ENCODE peak calls at places on chromosomes 4 and X, in six cellular contexts. H, J, V, Y, U and X are unnamed samples.

GRCh38 chrX:27694667-27695066 is 104.5 kb downstream of the DCAF8L2 start:
- DNase-seq in U (no peak), V (no peak), Y (no peak), J (no peak), H (no peak), X (no peak)

GRCh38 chrX:12372111-12372510 is 233.8 kb downstream of the FRMPD4 start:
- DNase-seq in H (peak; percentile 65), J (no peak), U (no peak), Y (peak; percentile 20), V (no peak), X (no peak)

GRCh38 chr4:2297606-2298517 is 36.0 kb upstream of the MXD4 start:
- DNase-seq in J (no peak), U (no peak), Y (no peak), V (no peak), H (no peak), X (no peak)

GRCh38 chrX:116276191-116276700 is 105.7 kb downstream of the AGTR2 start:
- DNase-seq in U (no peak), J (peak; percentile 14), Y (no peak), H (no peak), V (no peak), X (no peak)

GRCh38 chr4:186722856-186723206 is 825 bp downstream of the FAT1 start:
- DNase-seq in Y (no peak), V (no peak), J (peak; percentile 54), H (no peak), U (no peak), X (no peak)

GRCh38 chr4:119025916-119026661 is 109.5 kb upstream of the MYOZ2 start:
- DNase-seq in H (peak; percentile 94), V (no peak), Y (peak; percentile 71), J (peak; percentile 69), U (peak; percentile 27), X (no peak)

GRCh38 chrX:13432776-13433605 is 113.1 kb upstream of the ATXN3L start:
- DNase-seq in J (peak; percentile 62), V (no peak), H (peak; percentile 38), U (no peak), Y (no peak), X (no peak)

GRCh38 chr4:620201-620600 is 5.2 kb upstream of the PDE6B start:
- DNase-seq in H (no peak), J (no peak), U (no peak), V (no peak), Y (no peak), X (no peak)

GRCh38 chr4:8461086-8461485 is 20.5 kb downstream of the TRMT44 start:
- DNase-seq in H (no peak), J (no peak), V (no peak), U (no peak), Y (no peak), X (no peak)

GRCh38 chrX:151765026-151765425 is 30.5 kb downstream of the CNGA2 start:
- DNase-seq in H (no peak), U (no peak), V (no peak), Y (no peak), J (no peak), X (no peak)

GRCh38 chrX:15194136-15194535 is 75.7 kb downstream of the ASB9 start:
- DNase-seq in J (no peak), U (no peak), V (no peak), H (no peak), Y (no peak), X (no peak)

GRCh38 chr4:185307136-185307950 is 88.4 kb downstream of the LRP2BP start:
- DNase-seq in Y (no peak), U (no peak), V (peak; percentile 20), J (no peak), H (no peak), X (no peak)

GRCh38 chrX:71652405-71652804 is 14.9 kb upstream of the LOC101059915 start:
- DNase-seq in H (peak; percentile 65), Y (no peak), U (peak; percentile 49), J (peak; percentile 62), V (peak; percentile 61), X (peak; percentile 51)

GRCh38 chr4:120156115-120156718 is 89.6 kb upstream of the MAD2L1 start:
- DNase-seq in U (no peak), Y (no peak), V (peak; percentile 75), H (peak; percentile 86), J (peak; percentile 85), X (peak; percentile 41)

GRCh38 chr4:155960522-155960921 is 6.9 kb upstream of the CTSO start:
- DNase-seq in Y (no peak), J (peak; percentile 61), H (peak; percentile 60), V (no peak), U (no peak), X (no peak)

GRCh38 chr4:165518024-165518616 is 139.3 kb downstream of the CPE start:
- DNase-seq in V (no peak), H (no peak), J (no peak), U (no peak), Y (no peak), X (no peak)

GRCh38 chr4:24003926-24004325 is 114.1 kb upstream of the PPARGC1A start:
- DNase-seq in Y (no peak), H (no peak), U (no peak), J (no peak), V (no peak), X (no peak)

GRCh38 chr4:87543835-87544461 is 14.8 kb upstream of the SPARCL1 start:
- DNase-seq in H (peak; percentile 80), U (no peak), Y (peak; percentile 49), V (peak; percentile 64), J (peak; percentile 65), X (no peak)

GRCh38 chr4:38088321-38088720 is 128.1 kb downstream of the PTTG2 start:
- DNase-seq in H (no peak), J (no peak), V (no peak), U (no peak), Y (no peak), X (no peak)

GRCh38 chr4:142044271-142044670 is 407.9 kb downstream of the IL15 start:
- DNase-seq in Y (no peak), V (no peak), H (peak; percentile 21), J (no peak), U (no peak), X (no peak)

GRCh38 chr4:124633285-124633941 is 79.1 kb downstream of the ANKRD50 start:
- DNase-seq in V (no peak), J (no peak), Y (no peak), H (no peak), U (no peak), X (no peak)

GRCh38 chr4:65653740-65654361 is 16.4 kb downstream of the EPHA5 start:
- DNase-seq in V (no peak), Y (no peak), J (peak; percentile 47), U (no peak), H (no peak), X (no peak)

GRCh38 chrX:72306851-72307645 is 1.3 kb upstream of the CITED1 start:
- DNase-seq in H (peak; percentile 70), V (peak; percentile 79), U (peak; percentile 65), J (peak; percentile 73), Y (peak; percentile 39), X (peak; percentile 48)

GRCh38 chr4:25913056-25913850 is 767 bp upstream of the SMIM20 start:
- DNase-seq in H (no peak), J (peak; percentile 58), V (peak; percentile 87), U (peak; percentile 67), Y (peak; percentile 45), X (peak; percentile 16)

GRCh38 chr4:40375090-40375489 is 40.0 kb downstream of the CHRNA9 start:
- DNase-seq in H (no peak), Y (no peak), U (no peak), V (no peak), J (no peak), X (no peak)

DNA sequence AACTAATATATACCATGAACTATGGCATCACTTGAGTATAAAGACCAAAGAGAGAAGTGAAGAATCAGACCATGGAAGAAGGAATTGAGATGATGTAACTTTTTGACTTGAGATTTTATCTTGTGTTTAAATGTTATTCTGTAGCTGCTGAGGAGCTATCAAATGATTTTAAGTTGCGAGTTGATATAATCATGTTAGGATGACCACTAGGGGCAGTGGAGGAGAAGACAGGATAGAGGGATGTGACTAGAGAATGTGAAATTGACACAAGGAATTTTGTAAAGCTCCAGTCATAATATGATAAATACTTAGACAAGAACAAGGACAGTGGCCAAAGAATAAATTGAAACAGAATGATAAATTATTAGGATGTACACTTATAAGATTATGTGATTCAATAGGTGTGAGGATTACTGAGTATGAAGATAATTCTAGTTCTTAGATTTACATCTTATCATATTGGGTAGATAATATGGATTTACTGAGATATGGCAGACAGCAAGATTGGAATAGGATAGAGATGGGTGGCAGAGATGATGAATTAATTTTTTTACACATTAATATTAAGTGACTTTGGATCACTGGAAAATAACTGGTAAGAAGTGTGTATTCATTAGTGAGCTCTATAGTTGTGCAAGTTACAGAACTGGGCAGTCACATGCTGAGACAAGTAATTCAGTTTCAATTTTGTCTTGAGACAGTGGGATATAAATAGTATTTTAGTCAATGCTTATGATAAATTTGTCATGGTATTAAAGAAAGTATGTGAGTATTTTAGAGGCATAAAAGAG is 816.0 kb upstream of the PCDH10 start:
- DNase-seq in J (peak; percentile 30), V (peak; percentile 22), U (no peak), H (peak; percentile 30), Y (no peak), X (no peak)
- TF ChIP-seq CTCF in J (peak; percentile 39), V (peak; percentile 54), U (peak; percentile 12), H (peak; percentile 37), Y (no peak), X (peak; percentile 59)

GRCh38 chr4:146255463-146255862 is 41.1 kb downstream of the REELD1 start:
- DNase-seq in Y (no peak), H (peak; percentile 68), J (peak; percentile 64), V (no peak), U (no peak), X (no peak)
- TF ChIP-seq CTCF in Y (no peak), H (no peak), J (no peak), V (no peak), U (no peak), X (no peak)

GRCh38 chr4:108683479-108683878 is 33.1 kb downstream of the OSTC start:
- DNase-seq in H (peak; percentile 50), J (peak; percentile 52), Y (no peak), U (no peak), V (peak; percentile 40), X (no peak)
- TF ChIP-seq CTCF in H (peak; percentile 18), J (peak; percentile 40), Y (no peak), U (peak; percentile 6), V (peak; percentile 53), X (peak; percentile 60)

DNA sequence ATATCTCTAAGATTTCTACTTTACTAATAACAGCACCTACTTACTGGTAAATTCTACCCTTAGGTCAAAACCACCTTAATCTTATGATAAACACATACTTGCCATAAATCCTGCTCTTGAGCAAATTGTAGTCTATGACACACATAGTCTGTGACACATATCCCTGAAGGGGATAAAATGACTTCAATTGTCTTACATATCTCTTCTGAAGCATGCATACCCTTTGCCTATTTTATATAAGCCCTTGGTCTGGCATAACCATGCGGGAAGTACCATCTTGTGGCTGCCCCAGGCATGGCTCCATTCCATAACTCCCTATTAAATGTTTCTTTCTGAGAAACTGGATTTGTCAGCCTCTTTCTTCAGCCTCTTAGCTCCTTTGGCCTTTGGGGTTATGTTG is 248.9 kb downstream of the SLC7A11 start:
- DNase-seq in Y (no peak), V (no peak), U (no peak), J (no peak), H (no peak), X (no peak)
- TF ChIP-seq CTCF in Y (no peak), V (no peak), U (no peak), J (no peak), H (no peak), X (no peak)